ENCODE peak calls at places on chromosomes 5 and 9, in four cellular contexts. I is neuronal stem cell, Q is IMR-90, G is mesendoderm. W is an unnamed sample.

GRCh38 chr9:8764041-8764440 is 964.5 kb upstream of the DMAC1 start:
- DNase-seq in Q (peak; percentile 5), G (no peak), I (no peak), W (no peak)

GRCh38 chr5:123441408-123441807 is 18.2 kb upstream of the CEP120 start:
- DNase-seq in I (no peak), G (no peak), Q (no peak), W (no peak)

GRCh38 chr5:17132444-17133083 is 84.9 kb upstream of the BASP1 start:
- DNase-seq in I (no peak), Q (peak; percentile 63), G (peak; percentile 48), W (peak; percentile 64)

GRCh38 chr5:115389074-115389798 is 92.8 kb upstream of the CCDC112 start:
- DNase-seq in Q (peak; percentile 48), G (no peak), I (no peak), W (no peak)

GRCh38 chr9:133537257-133537656 is 2.8 kb downstream of the ADAMTSL2 start:
- DNase-seq in I (no peak), G (no peak), Q (no peak), W (no peak)

GRCh38 chr5:81575924-81576323 is 175.0 kb downstream of the SSBP2 start:
- DNase-seq in Q (no peak), I (no peak), G (no peak), W (no peak)

GRCh38 chr5:76958976-76959767 is 6.3 kb downstream of the CRHBP start:
- DNase-seq in I (no peak), Q (peak; percentile 70), G (peak; percentile 65), W (peak; percentile 71)

GRCh38 chr9:91220021-91220420 is 141.7 kb downstream of the AUH start:
- DNase-seq in Q (no peak), I (no peak), G (no peak), W (no peak)

GRCh38 chr9:85212887-85213286 is 528.9 kb downstream of the AGTPBP1 start:
- DNase-seq in Q (no peak), G (peak; percentile 82), I (no peak), W (peak; percentile 81)

GRCh38 chr9:93679536-93680444 is 103.4 kb downstream of the PHF2 start:
- DNase-seq in G (no peak), I (no peak), Q (no peak), W (no peak)

GRCh38 chr5:123874600-123875201 is 362.7 kb downstream of the CSNK1G3 start:
- DNase-seq in Q (peak; percentile 12), I (peak; percentile 60), G (peak; percentile 80), W (peak; percentile 59)

GRCh38 chr9:7332780-7333179 is 466.8 kb downstream of the DMAC1 start:
- DNase-seq in G (no peak), I (no peak), Q (no peak), W (no peak)

GRCh38 chr5:123670981-123671557 is 159.1 kb downstream of the CSNK1G3 start:
- DNase-seq in I (peak; percentile 51), G (peak; percentile 55), Q (peak; percentile 30), W (peak; percentile 60)

GRCh38 chr9:13213337-13213736 is 66.2 kb downstream of the MPDZ start:
- DNase-seq in G (no peak), I (no peak), Q (peak; percentile 47), W (peak; percentile 33)

GRCh38 chr9:2039294-2040180 is 24.4 kb downstream of the SMARCA2 start:
- DNase-seq in I (no peak), Q (no peak), G (no peak), W (no peak)

GRCh38 chr5:24819841-24820240 is 175.1 kb upstream of the CDH10 start:
- DNase-seq in I (no peak), G (no peak), Q (no peak), W (peak; percentile 47)

GRCh38 chr9:111949919-111950318 is 53.3 kb downstream of the UGCG start:
- DNase-seq in I (no peak), G (no peak), Q (peak; percentile 55), W (no peak)

GRCh38 chr9:89746385-89747116 is 141.7 kb downstream of the GADD45G start:
- DNase-seq in I (no peak), G (no peak), Q (no peak), W (peak; percentile 80)

GRCh38 chr9:138009016-138009415 is 131.4 kb downstream of the CACNA1B start:
- DNase-seq in G (no peak), Q (no peak), I (no peak), W (no peak)

GRCh38 chr5:131984945-131985665 is 26.4 kb downstream of the ACSL6 start:
- DNase-seq in I (no peak), Q (no peak), G (no peak), W (no peak)

GRCh38 chr9:17332129-17332528 is 197.3 kb downstream of the CNTLN start:
- DNase-seq in I (no peak), G (no peak), Q (no peak), W (no peak)

GRCh38 chr9:79302569-79302968 is 269.2 kb upstream of the TLE4 start:
- DNase-seq in Q (no peak), G (peak; percentile 53), I (no peak), W (no peak)

GRCh38 chr9:137138058-137138697 is 776 bp upstream of the GRIN1 start:
- DNase-seq in I (no peak), Q (no peak), G (peak; percentile 74), W (no peak)

GRCh38 chr9:129591916-129592315 is 29.0 kb downstream of the C9orf50 start:
- DNase-seq in I (no peak), G (peak; percentile 38), Q (no peak), W (no peak)

GRCh38 chr5:146667633-146668032 is 151.6 kb upstream of the GPR151 start:
- DNase-seq in Q (peak; percentile 47), I (no peak), G (no peak), W (peak; percentile 69)
- H3K27ac ChIP-seq in Q (no peak overlapping the region), I (no peak overlapping the region), G (no peak overlapping the region), W (peak overlapping the region; percentile 59)

GRCh38 chr5:170769236-170769635 is 14.3 kb upstream of the GABRP start:
- DNase-seq in G (no peak), I (no peak), Q (no peak), W (no peak)
- H3K4ac ChIP-seq in G (no peak overlapping the region), I (no peak overlapping the region), Q (no peak overlapping the region), W (no peak overlapping the region)

DNA sequence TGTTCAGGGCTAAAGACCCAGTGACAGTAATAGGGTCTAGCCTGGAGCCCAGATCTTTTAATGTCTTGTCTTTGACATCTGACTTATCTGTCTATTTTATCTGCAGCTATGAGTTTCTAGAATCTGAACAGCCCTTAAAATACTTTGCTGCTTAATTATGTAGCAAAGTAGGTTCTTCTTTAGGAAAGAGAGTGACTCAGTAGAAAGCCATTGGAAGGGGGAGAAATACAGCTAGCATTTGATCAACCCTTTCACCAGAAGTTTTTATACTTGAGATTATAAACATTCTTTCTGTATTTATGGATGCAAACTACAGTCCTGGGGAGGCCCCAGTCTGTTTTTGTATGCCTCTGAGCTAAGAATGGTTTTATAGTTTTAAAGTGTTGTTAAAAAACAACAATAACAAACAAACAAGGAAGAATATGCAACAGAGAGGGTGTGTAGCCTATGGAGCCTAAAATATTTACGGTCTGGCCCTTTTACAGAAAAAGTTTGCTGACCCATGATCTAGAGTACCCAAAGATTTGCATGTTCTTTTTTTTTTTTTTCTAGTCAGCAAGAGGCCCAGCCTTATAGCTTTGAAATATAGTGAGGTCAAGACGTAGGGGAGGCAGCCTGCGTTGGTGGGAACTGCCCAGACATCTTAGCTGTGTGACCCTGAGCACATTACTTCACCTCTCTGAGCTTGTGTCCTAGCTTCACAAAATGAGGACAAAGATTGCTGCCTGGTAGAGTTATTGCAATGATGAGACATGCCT is 9.7 kb downstream of the GSN start:
- DNase-seq in I (no peak), G (no peak), Q (peak; percentile 77), W (peak; percentile 75)
- H3K4me1 ChIP-seq in I (peaks cover 6% of the 10 kb centered on the region), G (no peaks in the 10 kb centered on the region), Q (peaks cover 50% of the 10 kb centered on the region), W (peaks cover 42% of the 10 kb centered on the region)

GRCh38 chr5:1997640-1998347 is 115.1 kb upstream of the IRX4 start:
- DNase-seq in I (no peak), G (no peak), Q (no peak), W (no peak)
- H3K27ac ChIP-seq in I (no peak overlapping the region), G (no peak overlapping the region), Q (no peak overlapping the region), W (no peak overlapping the region)